ENCODE peak calls at places on chromosome 4, in nine cellular contexts. O is lower leg skin; C is NCI-H1105 treated with DMSO at 0.1 percent for 48 hours; L is choroid plexus epithelial cell; Q is effector CD4-positive, alpha-beta T cell; M is M059J; J is left kidney; Y is endothelial cell; I is activated naive CD4-positive, alpha-beta T cell. E is an unnamed sample.
A peak's percentile ranks its signal among the peaks of the same experiment; 100 is the strongest.

GRCh38 chr4:125314676-125315570 is at the start of gene FAT4:
- DNase-seq in O (peak; percentile 98), C (peak; percentile 60), L (peak; percentile 100), Q (no peak), M (peak; percentile 92), J (peak; percentile 98), Y (peak; percentile 95), I (no peak), E (peak; percentile 97)

GRCh38 chr4:144376905-144377304 is 236.4 kb upstream of the GYPA start:
- DNase-seq in O (no peak), C (no peak), L (no peak), Q (no peak), M (no peak), J (peak; percentile 41), Y (no peak), I (no peak), E (no peak)

GRCh38 chr4:100742045-100742444 is 224.2 kb upstream of the EMCN start:
- DNase-seq in O (no peak), C (peak; percentile 1), L (peak; percentile 77), Q (no peak), M (peak; percentile 43), J (peak; percentile 27), Y (no peak), I (no peak), E (peak; percentile 75)

GRCh38 chr4:39942507-39942906 is 35.2 kb downstream of the PDS5A start:
- DNase-seq in O (no peak), C (no peak), L (no peak), Q (no peak), M (no peak), J (no peak), Y (no peak), I (no peak), E (no peak)

GRCh38 chr4:166252487-166253402 is 379.7 kb downstream of the TLL1 start:
- DNase-seq in O (no peak), C (no peak), L (peak; percentile 51), Q (no peak), M (peak; percentile 47), J (peak; percentile 28), Y (no peak), I (no peak), E (peak; percentile 24)

GRCh38 chr4:154332681-154333421 is 158.7 kb downstream of the DCHS2 start:
- DNase-seq in O (no peak), C (peak; percentile 26), L (no peak), Q (peak; percentile 14), M (peak; percentile 55), J (peak; percentile 80), Y (peak; percentile 35), I (peak; percentile 2), E (peak; percentile 30)

GRCh38 chr4:73021634-73022033 is 47.9 kb downstream of the COX18 start:
- DNase-seq in O (no peak), C (peak; percentile 19), L (peak; percentile 87), Q (no peak), M (peak; percentile 47), J (peak; percentile 42), Y (no peak), I (no peak), E (peak; percentile 51)

GRCh38 chr4:119281374-119281773 is 40.6 kb downstream of the FABP2 start:
- DNase-seq in O (no peak), C (no peak), L (no peak), Q (no peak), M (no peak), J (no peak), Y (no peak), I (no peak), E (no peak)

GRCh38 chr4:185865901-185866328 is 53.9 kb upstream of the SORBS2 start:
- DNase-seq in O (no peak), C (no peak), L (peak; percentile 78), Q (no peak), M (peak; percentile 72), J (no peak), Y (no peak), I (no peak), E (peak; percentile 38)

GRCh38 chr4:185679523-185679922 is 132.5 kb downstream of the SORBS2 start:
- DNase-seq in O (no peak), C (no peak), L (no peak), Q (no peak), M (no peak), J (no peak), Y (no peak), I (no peak), E (no peak)